ENCODE peak calls at places on chromosomes 3 and 15, in four cellular contexts. One of them, this sample, is unnamed.

GRCh38 chr3:184604039-184604955 is 42.7 kb downstream of the EPHB3 start:
- DNase-seq in hepatic stellate cell: no peak
- DNase-seq in T1000: no peak
- DNase-seq in H4: no peak
- DNase-seq in this sample: no peak

GRCh38 chr3:48686538-48687219 is 964 bp upstream of the NCKIPSD start:
- DNase-seq in H4: no peak
- DNase-seq in hepatic stellate cell: no peak
- DNase-seq in T1000: no peak
- DNase-seq in this sample: no peak

GRCh38 chr3:112635674-112636073 is 5.3 kb downstream of the CCDC80 start:
- DNase-seq in H4: peak; percentile 63
- DNase-seq in hepatic stellate cell: peak; percentile 59
- DNase-seq in T1000: peak; percentile 30
- DNase-seq in this sample: no peak

GRCh38 chr15:85742186-85742751 is 52.5 kb downstream of the KLHL25 start:
- DNase-seq in T1000: no peak
- DNase-seq in H4: no peak
- DNase-seq in hepatic stellate cell: no peak
- DNase-seq in this sample: no peak

GRCh38 chr15:31278056-31278445 is 48.6 kb upstream of the KLF13 start:
- DNase-seq in H4: no peak
- DNase-seq in hepatic stellate cell: no peak
- DNase-seq in T1000: no peak
- DNase-seq in this sample: no peak

GRCh38 chr3:43379343-43379742 is 93.0 kb downstream of the SNRK start:
- DNase-seq in T1000: no peak
- DNase-seq in H4: no peak
- DNase-seq in hepatic stellate cell: peak; percentile 52
- DNase-seq in this sample: no peak

GRCh38 chr3:194766845-194767244 is 81.2 kb downstream of the FAM43A start:
- DNase-seq in hepatic stellate cell: no peak
- DNase-seq in H4: no peak
- DNase-seq in T1000: no peak
- DNase-seq in this sample: peak; percentile 47

GRCh38 chr3:188150982-188151381 is 3.0 kb upstream of the LPP start:
- DNase-seq in hepatic stellate cell: no peak
- DNase-seq in T1000: no peak
- DNase-seq in H4: no peak
- DNase-seq in this sample: no peak

GRCh38 chr15:90930861-90931629 is 1.3 kb downstream of the HDDC3 start:
- DNase-seq in H4: no peak
- DNase-seq in hepatic stellate cell: peak; percentile 45
- DNase-seq in T1000: no peak
- DNase-seq in this sample: peak; percentile 68

GRCh38 chr15:74869726-74870407 is 3.3 kb downstream of the SCAMP2 start:
- DNase-seq in T1000: no peak
- DNase-seq in hepatic stellate cell: peak; percentile 20
- DNase-seq in H4: no peak
- DNase-seq in this sample: peak; percentile 94

GRCh38 chr3:151609491-151609890 is 124.2 kb upstream of the AADACL2 start:
- DNase-seq in T1000: no peak
- DNase-seq in H4: no peak
- DNase-seq in hepatic stellate cell: no peak
- DNase-seq in this sample: no peak

GRCh38 chr15:74950078-74951000 is 6.2 kb downstream of the RPP25 start:
- DNase-seq in T1000: peak; percentile 51
- DNase-seq in hepatic stellate cell: peak; percentile 72
- DNase-seq in H4: peak; percentile 64
- DNase-seq in this sample: peak; percentile 30

GRCh38 chr3:125059488-125060245 is 3.9 kb upstream of the HEG1 start:
- DNase-seq in T1000: no peak
- DNase-seq in hepatic stellate cell: no peak
- DNase-seq in H4: no peak
- DNase-seq in this sample: no peak

GRCh38 chr3:50441818-50442217 is 61.6 kb downstream of the CACNA2D2 start:
- DNase-seq in hepatic stellate cell: no peak
- DNase-seq in T1000: no peak
- DNase-seq in H4: no peak
- DNase-seq in this sample: no peak

GRCh38 chr3:98593046-98593936 is at the start of gene CPOX:
- DNase-seq in T1000: peak; percentile 89
- DNase-seq in hepatic stellate cell: peak; percentile 88
- DNase-seq in H4: peak; percentile 86
- DNase-seq in this sample: peak; percentile 48

GRCh38 chr3:184332370-184333090 is 4.9 kb upstream of the FAM131A start:
- DNase-seq in hepatic stellate cell: peak; percentile 81
- DNase-seq in T1000: peak; percentile 57
- DNase-seq in H4: peak; percentile 57
- DNase-seq in this sample: no peak

GRCh38 chr15:100573526-100573925 is 28.5 kb downstream of the LINS1 start:
- DNase-seq in H4: no peak
- DNase-seq in T1000: no peak
- DNase-seq in hepatic stellate cell: no peak
- DNase-seq in this sample: no peak

GRCh38 chr15:101635944-101636727 is 16.0 kb downstream of the TM2D3 start:
- DNase-seq in T1000: no peak
- DNase-seq in hepatic stellate cell: no peak
- DNase-seq in H4: no peak
- DNase-seq in this sample: no peak

GRCh38 chr3:54046677-54047214 is 75.6 kb upstream of the CACNA2D3 start:
- DNase-seq in H4: peak; percentile 77
- DNase-seq in T1000: no peak
- DNase-seq in hepatic stellate cell: no peak
- DNase-seq in this sample: no peak

GRCh38 chr3:66393486-66394260 is 107.1 kb downstream of the LRIG1 start:
- DNase-seq in hepatic stellate cell: no peak
- DNase-seq in T1000: no peak
- DNase-seq in H4: no peak
- DNase-seq in this sample: no peak

GRCh38 chr3:57689367-57690053 is 3.4 kb downstream of the DENND6A start:
- DNase-seq in T1000: no peak
- DNase-seq in H4: no peak
- DNase-seq in hepatic stellate cell: no peak
- DNase-seq in this sample: no peak

GRCh38 chr3:139299261-139300132 is 44.3 kb upstream of the MRPS22 start:
- DNase-seq in T1000: peak; percentile 40
- DNase-seq in H4: peak; percentile 74
- DNase-seq in hepatic stellate cell: peak; percentile 78
- DNase-seq in this sample: no peak

GRCh38 chr3:72753495-72753894 is 94.8 kb downstream of the SHQ1 start:
- DNase-seq in H4: no peak
- DNase-seq in hepatic stellate cell: no peak
- DNase-seq in T1000: no peak
- DNase-seq in this sample: no peak

GRCh38 chr3:132038198-132038825 is 3.5 kb upstream of the CPNE4 start:
- DNase-seq in H4: peak; percentile 20
- DNase-seq in T1000: no peak
- DNase-seq in hepatic stellate cell: peak; percentile 19
- DNase-seq in this sample: no peak

GRCh38 chr3:138125548-138126221 is 6.5 kb downstream of the A4GNT start:
- DNase-seq in T1000: no peak
- DNase-seq in hepatic stellate cell: no peak
- DNase-seq in H4: peak; percentile 45
- DNase-seq in this sample: peak; percentile 85

GRCh38 chr3:187507266-187507665 is 139.1 kb downstream of the RTP4 start:
- DNase-seq in T1000: no peak
- DNase-seq in H4: no peak
- DNase-seq in hepatic stellate cell: no peak
- DNase-seq in this sample: no peak

GRCh38 chr15:52615302-52615701 is 46.5 kb upstream of the ARPP19 start:
- DNase-seq in H4: no peak
- DNase-seq in T1000: no peak
- DNase-seq in hepatic stellate cell: no peak
- DNase-seq in this sample: no peak

GRCh38 chr15:91281991-91282390 is 181.9 kb downstream of the SV2B start:
- DNase-seq in T1000: no peak
- DNase-seq in H4: no peak
- DNase-seq in hepatic stellate cell: no peak
- DNase-seq in this sample: no peak

GRCh38 chr3:105783631-105784030 is 85.2 kb downstream of the CBLB start:
- DNase-seq in T1000: no peak
- DNase-seq in hepatic stellate cell: no peak
- DNase-seq in H4: no peak
- DNase-seq in this sample: no peak

GRCh38 chr3:62703423-62704167 is 171.6 kb downstream of the CADPS start:
- DNase-seq in H4: no peak
- DNase-seq in hepatic stellate cell: no peak
- DNase-seq in T1000: no peak
- DNase-seq in this sample: no peak

GRCh38 chr3:135109681-135110080 is 314.6 kb downstream of the EPHB1 start:
- DNase-seq in T1000: no peak
- DNase-seq in H4: no peak
- DNase-seq in hepatic stellate cell: no peak
- DNase-seq in this sample: no peak

GRCh38 chr3:125002834-125003368 is 52.9 kb downstream of the HEG1 start:
- DNase-seq in hepatic stellate cell: no peak
- DNase-seq in H4: no peak
- DNase-seq in T1000: no peak
- DNase-seq in this sample: no peak

GRCh38 chr3:44983413-44984040 is 7.5 kb downstream of the EXOSC7 start:
- DNase-seq in hepatic stellate cell: no peak
- DNase-seq in T1000: no peak
- DNase-seq in H4: no peak
- DNase-seq in this sample: no peak

GRCh38 chr15:82315519-82316246 is 33.6 kb downstream of the GOLGA6L10 start:
- DNase-seq in T1000: no peak
- DNase-seq in H4: no peak
- DNase-seq in hepatic stellate cell: no peak
- DNase-seq in this sample: no peak

GRCh38 chr3:194348354-194348753 is 2.8 kb downstream of the CPN2 start:
- DNase-seq in T1000: no peak
- DNase-seq in H4: no peak
- DNase-seq in hepatic stellate cell: no peak
- DNase-seq in this sample: no peak

GRCh38 chr3:106628407-106628806 is 748.8 kb upstream of the CCDC54 start:
- DNase-seq in hepatic stellate cell: no peak
- DNase-seq in T1000: peak; percentile 31
- DNase-seq in H4: no peak
- DNase-seq in this sample: no peak

GRCh38 chr3:36957072-36957471 is 12.2 kb upstream of the TRANK1 start:
- DNase-seq in H4: no peak
- DNase-seq in T1000: no peak
- DNase-seq in hepatic stellate cell: no peak
- DNase-seq in this sample: no peak

GRCh38 chr15:54312528-54312927 is 334.3 kb downstream of the UNC13C start:
- DNase-seq in T1000: no peak
- DNase-seq in hepatic stellate cell: no peak
- DNase-seq in H4: no peak
- DNase-seq in this sample: no peak

GRCh38 chr3:190088890-190089289 is 31.8 kb downstream of the P3H2 start:
- DNase-seq in hepatic stellate cell: no peak
- DNase-seq in T1000: no peak
- DNase-seq in H4: no peak
- DNase-seq in this sample: no peak

GRCh38 chr15:25767356-25768151 is 95.6 kb downstream of the ATP10A start:
- DNase-seq in T1000: no peak
- DNase-seq in hepatic stellate cell: no peak
- DNase-seq in H4: no peak
- DNase-seq in this sample: no peak